ENCODE peak calls at places on chromosomes 7 and 10, in seven cellular contexts. F, A, Y, B, P, H and T are unnamed samples.

GRCh38 chr7:124688991-124689390 is 76.6 kb downstream of the GPR37 start:
- DNase-seq in F (no peak), A (no peak), Y (no peak), B (no peak), P (no peak), H (no peak), T (no peak)

GRCh38 chr7:83856094-83856493 is 207.2 kb upstream of the SEMA3E start:
- DNase-seq in F (no peak), A (no peak), Y (no peak), B (no peak), P (no peak), H (no peak), T (no peak)

GRCh38 chr7:121266307-121266894 is 62.4 kb upstream of the WNT16 start:
- DNase-seq in F (no peak), A (no peak), Y (no peak), B (no peak), P (no peak), H (no peak), T (no peak)

GRCh38 chr10:96743988-96744585 is 23.8 kb upstream of the PIK3AP1 start:
- DNase-seq in F (no peak), A (peak), Y (no peak), B (no peak), P (no peak), H (no peak), T (no peak)

GRCh38 chr7:156640257-156640948 is at the start of gene RNF32:
- DNase-seq in F (peak), A (peak), Y (peak), B (peak), P (peak), H (peak), T (peak)

GRCh38 chr10:104032144-104032775 is 53.4 kb downstream of the COL17A1 start:
- DNase-seq in F (no peak), A (peak), Y (no peak), B (no peak), P (no peak), H (no peak), T (no peak)

GRCh38 chr10:116444527-116445142 is 17.0 kb downstream of the PNLIPRP3 start:
- DNase-seq in F (no peak), A (peak), Y (no peak), B (peak), P (no peak), H (no peak), T (no peak)

GRCh38 chr7:23315366-23315765 is 16.2 kb downstream of the MALSU1 start:
- DNase-seq in F (no peak), A (no peak), Y (no peak), B (no peak), P (no peak), H (no peak), T (no peak)

GRCh38 chr7:157188091-157188665 is 49.5 kb downstream of the UBE3C start:
- DNase-seq in F (no peak), A (no peak), Y (no peak), B (no peak), P (no peak), H (no peak), T (no peak)

GRCh38 chr7:2431260-2431867 is 28.0 kb downstream of the CHST12 start:
- DNase-seq in F (no peak), A (peak), Y (no peak), B (no peak), P (no peak), H (no peak), T (no peak)

GRCh38 chr10:76150139-76150885 is 718.9 kb downstream of the LRMDA start:
- DNase-seq in F (no peak), A (peak), Y (no peak), B (no peak), P (no peak), H (peak), T (no peak)

GRCh38 chr7:24786306-24786705 is 29.0 kb upstream of the GSDME start:
- DNase-seq in F (no peak), A (no peak), Y (no peak), B (no peak), P (no peak), H (no peak), T (no peak)

GRCh38 chr7:13860734-13861133 is 128.7 kb downstream of the ETV1 start:
- DNase-seq in F (no peak), A (no peak), Y (no peak), B (no peak), P (no peak), H (no peak), T (no peak)

GRCh38 chr10:112407696-112408095 is 33.8 kb downstream of the ACSL5 start:
- DNase-seq in F (no peak), A (no peak), Y (no peak), B (no peak), P (no peak), H (no peak), T (no peak)

GRCh38 chr7:121020243-121020642 is 31.7 kb downstream of the CPED1 start:
- DNase-seq in F (no peak), A (no peak), Y (no peak), B (no peak), P (no peak), H (no peak), T (no peak)

GRCh38 chr7:107150375-107151073 is 18.3 kb upstream of the HBP1 start:
- DNase-seq in F (peak), A (peak), Y (peak), B (peak), P (peak), H (peak), T (peak)

GRCh38 chr10:90856964-90857634 is 740 bp downstream of the HTR7 start:
- DNase-seq in F (no peak), A (peak), Y (no peak), B (no peak), P (no peak), H (no peak), T (no peak)

GRCh38 chr10:114911801-114912479 is 26.1 kb upstream of the TRUB1 start:
- DNase-seq in F (no peak), A (no peak), Y (no peak), B (no peak), P (no peak), H (no peak), T (no peak)

GRCh38 chr7:30929686-30930085 is 18.0 kb downstream of the AQP1 start:
- DNase-seq in F (peak), A (no peak), Y (no peak), B (no peak), P (peak), H (no peak), T (no peak)

GRCh38 chr10:28503114-28503513 is 29.8 kb upstream of the WAC start:
- DNase-seq in F (no peak), A (no peak), Y (no peak), B (peak), P (no peak), H (peak), T (no peak)

GRCh38 chr7:30224511-30225031 is 59.8 kb upstream of the ZNRF2 start:
- DNase-seq in F (no peak), A (no peak), Y (no peak), B (no peak), P (no peak), H (no peak), T (no peak)

GRCh38 chr10:131570716-131571307 is 259.3 kb upstream of the TCERG1L start:
- DNase-seq in F (no peak), A (no peak), Y (no peak), B (no peak), P (no peak), H (peak), T (no peak)

GRCh38 chr10:79979973-79980687 is 31.2 kb upstream of the SFTPD start:
- DNase-seq in F (no peak), A (peak), Y (no peak), B (no peak), P (no peak), H (no peak), T (no peak)

GRCh38 chr10:78316451-78316931 is 282.8 kb downstream of the RPS24 start:
- DNase-seq in F (peak), A (no peak), Y (no peak), B (no peak), P (no peak), H (no peak), T (no peak)

GRCh38 chr10:103382769-103383168 is 13.5 kb downstream of the ATP5MK start:
- DNase-seq in F (no peak), A (no peak), Y (no peak), B (no peak), P (no peak), H (no peak), T (no peak)

GRCh38 chr10:77264107-77264506 is 373.5 kb downstream of the KCNMA1 start:
- DNase-seq in F (no peak), A (no peak), Y (no peak), B (no peak), P (no peak), H (no peak), T (no peak)

GRCh38 chr7:95840953-95841950 is 68.9 kb downstream of the DYNC1I1 start:
- DNase-seq in F (no peak), A (peak), Y (no peak), B (peak), P (no peak), H (no peak), T (no peak)

GRCh38 chr7:74627699-74628411 is 29.7 kb upstream of the GTF2I start:
- DNase-seq in F (peak), A (peak), Y (no peak), B (no peak), P (no peak), H (no peak), T (peak)

DNA sequence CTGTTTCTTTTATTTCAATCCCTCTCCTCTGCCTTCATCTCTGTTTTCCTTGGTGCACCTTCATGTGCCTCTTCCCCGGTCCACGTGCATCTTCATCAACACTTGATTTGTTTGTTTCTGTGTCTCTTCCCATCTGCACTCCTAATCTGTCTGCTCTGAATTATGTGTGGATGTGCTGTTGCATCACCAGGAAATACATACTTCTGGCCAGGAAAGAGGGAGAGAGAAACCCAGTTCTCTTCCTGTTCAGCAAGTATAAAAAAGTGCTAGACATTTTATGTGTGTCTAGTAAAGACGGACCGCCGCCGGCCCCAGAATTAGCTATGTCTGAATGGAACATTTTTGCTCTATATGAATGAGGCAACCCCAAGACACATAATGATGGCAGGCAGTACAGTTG is 93.8 kb downstream of the CALD1 start:
- DNase-seq in F (no peak), A (no peak), Y (no peak), B (no peak), P (no peak), H (no peak), T (no peak)
- TF ChIP-seq POLR2AphosphoS5 in F (peak), A (no peak), Y (no peak), B (no peak), P (no peak), H (no peak), T (no peak)

GRCh38 chr7:6443372-6443941 is 4.3 kb downstream of the DAGLB start:
- DNase-seq in F (no peak), A (no peak), Y (no peak), B (peak), P (no peak), H (no peak), T (no peak)

GRCh38 chr7:6448943-6449543 is 1.3 kb upstream of the DAGLB start:
- DNase-seq in F (no peak), A (peak), Y (no peak), B (no peak), P (no peak), H (no peak), T (no peak)

GRCh38 chr7:6444516-6445269 is 3.1 kb downstream of the DAGLB start:
- DNase-seq in F (no peak), A (no peak), Y (no peak), B (no peak), P (no peak), H (no peak), T (no peak)

GRCh38 chr7:6447589-6448210 is at the start of gene DAGLB:
- DNase-seq in F (peak), A (peak), Y (peak), B (peak), P (peak), H (peak), T (peak)

GRCh38 chr7:6446977-6447588 is 671 bp downstream of the DAGLB start:
- DNase-seq in F (peak), A (peak), Y (peak), B (peak), P (peak), H (peak), T (peak)
- TF ChIP-seq POLR2AphosphoS5 in F (peak), A (peak), Y (no peak), B (peak), P (peak), H (peak), T (no peak)

GRCh38 chr10:125112697-125113494 is 47.5 kb downstream of the CTBP2 start:
- DNase-seq in F (no peak), A (no peak), Y (no peak), B (no peak), P (no peak), H (peak), T (no peak)
- TF ChIP-seq POLR2AphosphoS5 in F (no peak), A (no peak), Y (no peak), B (no peak), P (no peak), H (no peak), T (no peak)

DNA sequence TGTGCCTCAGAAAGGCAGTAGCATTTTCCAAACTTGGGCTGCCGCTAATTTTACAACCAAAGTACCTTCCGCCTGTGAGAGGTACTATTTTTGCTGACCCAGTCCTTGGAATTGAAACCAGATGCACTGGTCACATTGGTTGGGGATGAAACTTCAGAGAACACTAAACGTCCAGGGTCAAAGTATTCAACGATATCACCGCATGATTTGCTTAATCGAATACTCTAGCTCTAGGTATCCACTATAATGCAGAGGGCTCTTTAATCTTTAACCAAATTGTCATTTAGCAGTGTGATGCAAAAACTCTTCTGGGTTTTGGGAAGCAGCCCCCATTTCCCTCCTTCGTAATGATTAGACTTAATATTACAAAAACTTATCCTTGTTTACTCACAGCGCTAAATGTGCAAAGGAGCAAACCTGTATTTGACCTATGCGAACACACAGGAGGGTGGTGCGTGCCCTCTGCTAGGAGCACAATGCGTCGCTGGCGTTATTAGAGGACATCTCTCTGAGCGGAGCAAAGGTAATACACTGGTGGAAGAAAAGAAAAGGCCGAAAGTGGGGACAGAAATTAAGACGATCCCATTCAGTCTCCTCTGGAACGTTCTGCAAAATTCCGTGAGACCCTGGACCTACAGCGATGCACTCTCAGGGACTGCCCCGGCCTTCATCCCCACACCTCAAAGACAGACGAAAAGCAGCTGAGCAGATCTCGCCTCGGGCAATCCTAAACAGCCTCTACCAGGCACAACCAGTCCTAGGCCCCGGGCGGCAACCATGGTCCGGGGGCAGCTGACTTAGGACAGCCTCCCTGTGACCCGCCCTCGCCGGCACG is 916 bp upstream of the EEPD1 start:
- DNase-seq in F (no peak), A (no peak), Y (no peak), B (no peak), P (no peak), H (no peak), T (peak)
- TF ChIP-seq POLR2AphosphoS5 in F (peak), A (peak), Y (no peak), B (peak), P (no peak), H (peak), T (no peak)

GRCh38 chr7:137167609-137168008 is 175.9 kb downstream of the PTN start:
- DNase-seq in F (no peak), A (no peak), Y (no peak), B (no peak), P (no peak), H (no peak), T (no peak)

GRCh38 chr7:137169282-137169698 is 174.2 kb downstream of the PTN start:
- DNase-seq in F (peak), A (peak), Y (no peak), B (no peak), P (no peak), H (peak), T (peak)

GRCh38 chr7:137172105-137172590 is 171.4 kb downstream of the PTN start:
- DNase-seq in F (no peak), A (no peak), Y (no peak), B (no peak), P (no peak), H (no peak), T (no peak)
- TF ChIP-seq POLR2AphosphoS5 in F (no peak), A (no peak), Y (no peak), B (no peak), P (no peak), H (no peak), T (no peak)

DNA sequence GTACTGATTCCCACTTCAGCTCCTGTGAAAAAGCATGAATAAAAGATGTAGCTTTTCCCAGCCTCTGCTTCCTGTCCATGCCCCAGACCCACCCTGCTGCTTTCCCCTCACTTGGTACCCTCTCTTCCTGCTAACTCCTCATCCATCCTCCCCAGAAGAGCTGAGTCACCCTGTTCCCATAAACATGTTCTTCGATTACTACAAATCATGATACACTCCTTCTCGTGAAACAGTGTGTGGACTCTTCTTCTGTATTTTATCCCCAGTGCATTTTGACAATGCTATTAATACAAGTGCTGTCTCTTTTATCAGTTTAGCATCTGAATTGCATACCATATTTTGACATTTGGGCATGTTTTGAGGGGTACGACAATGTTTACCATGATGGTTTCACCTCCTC is 45.8 kb upstream of the SORBS1 start:
- DNase-seq in F (no peak), A (no peak), Y (no peak), B (no peak), P (no peak), H (no peak), T (no peak)
- TF ChIP-seq POLR2AphosphoS5 in F (peak), A (no peak), Y (no peak), B (no peak), P (no peak), H (no peak), T (no peak)

GRCh38 chr7:91280604-91281003 is 16.4 kb downstream of the FZD1 start:
- DNase-seq in F (no peak), A (no peak), Y (no peak), B (no peak), P (no peak), H (no peak), T (no peak)
- TF ChIP-seq POLR2AphosphoS5 in F (no peak), A (no peak), Y (no peak), B (no peak), P (no peak), H (no peak), T (no peak)

DNA sequence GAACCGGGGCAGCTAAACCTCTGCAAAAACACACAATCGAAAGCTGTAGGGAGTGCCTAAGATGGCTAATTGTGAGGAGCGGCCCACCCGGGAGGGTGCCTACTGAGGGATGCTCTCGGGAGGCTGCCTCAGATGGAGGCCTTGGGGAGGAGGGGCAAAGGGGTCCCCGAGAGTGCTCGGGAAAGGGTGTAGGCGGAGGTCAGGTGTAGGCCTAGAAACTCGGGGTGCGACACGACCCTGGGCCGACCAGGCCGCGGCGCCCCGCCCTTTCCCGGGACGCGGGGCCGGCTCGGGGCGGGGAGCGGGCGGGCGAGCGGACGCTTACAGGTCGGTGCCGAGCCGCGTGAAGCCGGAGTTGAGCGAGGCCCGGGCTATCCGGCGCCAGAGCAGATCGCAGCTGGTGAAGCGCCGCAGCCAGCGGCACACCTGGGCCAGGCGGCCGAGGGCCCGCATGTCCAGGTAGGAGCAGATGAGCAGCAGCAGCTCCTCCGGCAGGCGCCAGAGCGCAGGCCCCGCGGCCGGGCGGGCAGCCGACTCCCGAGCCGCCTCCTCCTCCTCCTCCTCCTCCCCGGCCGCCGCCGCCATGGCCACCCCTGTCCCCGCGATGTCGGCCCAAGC is 805 bp downstream of the FBXW4 start:
- DNase-seq in F (peak), A (peak), Y (peak), B (no peak), P (peak), H (peak), T (no peak)
- TF ChIP-seq POLR2AphosphoS5 in F (peak), A (peak), Y (peak), B (peak), P (peak), H (peak), T (peak)

GRCh38 chr10:19815478-19816419 is 483 bp upstream of the PLXDC2 start:
- DNase-seq in F (peak), A (peak), Y (peak), B (no peak), P (peak), H (peak), T (no peak)
- TF ChIP-seq POLR2AphosphoS5 in F (peak), A (no peak), Y (no peak), B (no peak), P (peak), H (no peak), T (no peak)

DNA sequence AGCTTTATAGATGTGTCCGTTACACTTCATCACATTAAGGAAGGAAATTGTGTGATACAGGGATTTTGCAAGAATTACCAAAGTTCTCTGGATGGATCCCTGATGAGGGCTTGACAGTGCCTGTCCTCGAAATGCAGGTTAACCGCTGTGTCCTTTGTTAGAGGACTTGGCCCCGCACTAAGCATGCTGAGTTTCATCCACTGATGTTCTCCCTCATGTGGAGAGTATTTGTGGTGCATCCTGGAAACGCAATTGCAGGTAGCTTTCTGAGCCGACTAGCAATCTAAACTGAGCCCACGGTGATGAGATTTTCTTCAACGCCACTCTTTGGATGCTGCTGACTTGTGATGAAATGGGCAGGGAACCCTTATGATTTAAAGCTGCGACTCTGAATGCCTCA is 71.9 kb upstream of the STK17A start:
- DNase-seq in F (no peak), A (peak), Y (no peak), B (no peak), P (no peak), H (no peak), T (no peak)
- TF ChIP-seq POLR2AphosphoS5 in F (no peak), A (no peak), Y (no peak), B (no peak), P (no peak), H (no peak), T (no peak)